ENCODE peak calls at places on chromosomes 6 and 20, in eight cellular contexts. One of them, this sample, is unnamed.

GRCh38 chr6:41453232-41453631 is 92.9 kb upstream of the FOXP4 start:
- DNase-seq in lower leg skin: no peak
- DNase-seq in Jurkat, Clone E6-1: no peak
- DNase-seq in GM04504: no peak
- DNase-seq in lung: no peak
- DNase-seq in Panc1: no peak
- DNase-seq in activated CD8-positive, alpha-beta memory T cell treated with anti-CD3 and anti-CD28 coated beads, Interleukin-2, amount 10 ng/mL, durations not matched to agents 7 days and 5 days: no peak
- DNase-seq in NCI-H524: no peak
- DNase-seq in this sample: no peak

GRCh38 chr6:156260792-156261191 is 516.4 kb upstream of the ARID1B start:
- DNase-seq in lower leg skin: no peak
- DNase-seq in Jurkat, Clone E6-1: no peak
- DNase-seq in GM04504: no peak
- DNase-seq in lung: no peak
- DNase-seq in Panc1: no peak
- DNase-seq in activated CD8-positive, alpha-beta memory T cell treated with anti-CD3 and anti-CD28 coated beads, Interleukin-2, amount 10 ng/mL, durations not matched to agents 7 days and 5 days: no peak
- DNase-seq in NCI-H524: no peak
- DNase-seq in this sample: no peak

GRCh38 chr20:3092611-3093379 is 8.3 kb upstream of the AVP start:
- DNase-seq in lower leg skin: no peak
- DNase-seq in Jurkat, Clone E6-1: no peak
- DNase-seq in GM04504: no peak
- DNase-seq in lung: no peak
- DNase-seq in Panc1: no peak
- DNase-seq in activated CD8-positive, alpha-beta memory T cell treated with anti-CD3 and anti-CD28 coated beads, Interleukin-2, amount 10 ng/mL, durations not matched to agents 7 days and 5 days: peak
- DNase-seq in NCI-H524: no peak
- DNase-seq in this sample: no peak

GRCh38 chr6:4176907-4177306 is 41.5 kb upstream of the ECI2 start:
- DNase-seq in lower leg skin: no peak
- DNase-seq in Jurkat, Clone E6-1: no peak
- DNase-seq in GM04504: no peak
- DNase-seq in lung: no peak
- DNase-seq in Panc1: no peak
- DNase-seq in activated CD8-positive, alpha-beta memory T cell treated with anti-CD3 and anti-CD28 coated beads, Interleukin-2, amount 10 ng/mL, durations not matched to agents 7 days and 5 days: no peak
- DNase-seq in NCI-H524: no peak
- DNase-seq in this sample: no peak

GRCh38 chr20:23235173-23236027 is 115.2 kb upstream of the NXT1 start:
- DNase-seq in lower leg skin: no peak
- DNase-seq in Jurkat, Clone E6-1: peak
- DNase-seq in GM04504: no peak
- DNase-seq in lung: peak
- DNase-seq in Panc1: no peak
- DNase-seq in activated CD8-positive, alpha-beta memory T cell treated with anti-CD3 and anti-CD28 coated beads, Interleukin-2, amount 10 ng/mL, durations not matched to agents 7 days and 5 days: peak
- DNase-seq in NCI-H524: peak
- DNase-seq in this sample: peak

GRCh38 chr20:44406572-44407100 is 51.1 kb downstream of the HNF4A start:
- DNase-seq in lower leg skin: no peak
- DNase-seq in Jurkat, Clone E6-1: no peak
- DNase-seq in GM04504: no peak
- DNase-seq in lung: no peak
- DNase-seq in Panc1: no peak
- DNase-seq in activated CD8-positive, alpha-beta memory T cell treated with anti-CD3 and anti-CD28 coated beads, Interleukin-2, amount 10 ng/mL, durations not matched to agents 7 days and 5 days: no peak
- DNase-seq in NCI-H524: no peak
- DNase-seq in this sample: no peak

GRCh38 chr6:40543133-40543532 is 44.0 kb downstream of the LRFN2 start:
- DNase-seq in lower leg skin: no peak
- DNase-seq in Jurkat, Clone E6-1: no peak
- DNase-seq in GM04504: no peak
- DNase-seq in lung: no peak
- DNase-seq in Panc1: no peak
- DNase-seq in activated CD8-positive, alpha-beta memory T cell treated with anti-CD3 and anti-CD28 coated beads, Interleukin-2, amount 10 ng/mL, durations not matched to agents 7 days and 5 days: no peak
- DNase-seq in NCI-H524: no peak
- DNase-seq in this sample: no peak

GRCh38 chr6:15763827-15764226 is 101.0 kb upstream of the DTNBP1 start:
- DNase-seq in lower leg skin: no peak
- DNase-seq in Jurkat, Clone E6-1: no peak
- DNase-seq in GM04504: peak
- DNase-seq in lung: peak
- DNase-seq in Panc1: no peak
- DNase-seq in activated CD8-positive, alpha-beta memory T cell treated with anti-CD3 and anti-CD28 coated beads, Interleukin-2, amount 10 ng/mL, durations not matched to agents 7 days and 5 days: no peak
- DNase-seq in NCI-H524: no peak
- DNase-seq in this sample: no peak

GRCh38 chr6:25477006-25477590 is 174.9 kb upstream of the SCGN start:
- DNase-seq in lower leg skin: no peak
- DNase-seq in Jurkat, Clone E6-1: no peak
- DNase-seq in GM04504: no peak
- DNase-seq in lung: no peak
- DNase-seq in Panc1: no peak
- DNase-seq in activated CD8-positive, alpha-beta memory T cell treated with anti-CD3 and anti-CD28 coated beads, Interleukin-2, amount 10 ng/mL, durations not matched to agents 7 days and 5 days: no peak
- DNase-seq in NCI-H524: no peak
- DNase-seq in this sample: no peak

GRCh38 chr6:158897236-158897635 is 78.1 kb upstream of the EZR start:
- DNase-seq in lower leg skin: no peak
- DNase-seq in Jurkat, Clone E6-1: no peak
- DNase-seq in GM04504: no peak
- DNase-seq in lung: no peak
- DNase-seq in Panc1: no peak
- DNase-seq in activated CD8-positive, alpha-beta memory T cell treated with anti-CD3 and anti-CD28 coated beads, Interleukin-2, amount 10 ng/mL, durations not matched to agents 7 days and 5 days: no peak
- DNase-seq in NCI-H524: no peak
- DNase-seq in this sample: no peak

GRCh38 chr6:5937516-5937915 is 69.2 kb downstream of the NRN1 start:
- DNase-seq in lower leg skin: no peak
- DNase-seq in Jurkat, Clone E6-1: no peak
- DNase-seq in GM04504: no peak
- DNase-seq in lung: no peak
- DNase-seq in Panc1: no peak
- DNase-seq in activated CD8-positive, alpha-beta memory T cell treated with anti-CD3 and anti-CD28 coated beads, Interleukin-2, amount 10 ng/mL, durations not matched to agents 7 days and 5 days: no peak
- DNase-seq in NCI-H524: no peak
- DNase-seq in this sample: no peak

GRCh38 chr6:169115632-169116031 is 138.0 kb downstream of the THBS2 start:
- DNase-seq in lower leg skin: no peak
- DNase-seq in Jurkat, Clone E6-1: no peak
- DNase-seq in GM04504: no peak
- DNase-seq in lung: no peak
- DNase-seq in Panc1: no peak
- DNase-seq in activated CD8-positive, alpha-beta memory T cell treated with anti-CD3 and anti-CD28 coated beads, Interleukin-2, amount 10 ng/mL, durations not matched to agents 7 days and 5 days: no peak
- DNase-seq in NCI-H524: no peak
- DNase-seq in this sample: no peak

GRCh38 chr6:13916230-13916944 is 8.4 kb upstream of the RNF182 start:
- DNase-seq in lower leg skin: no peak
- DNase-seq in Jurkat, Clone E6-1: no peak
- DNase-seq in GM04504: no peak
- DNase-seq in lung: no peak
- DNase-seq in Panc1: no peak
- DNase-seq in activated CD8-positive, alpha-beta memory T cell treated with anti-CD3 and anti-CD28 coated beads, Interleukin-2, amount 10 ng/mL, durations not matched to agents 7 days and 5 days: no peak
- DNase-seq in NCI-H524: peak
- DNase-seq in this sample: no peak

This sample was measured in ascending aorta.